ENCODE peak calls at places on chromosomes 4 and X, in eight cellular contexts. Z is fibroblast of mammary gland, T is cardiac fibroblast, K is lower leg skin, O is PC-3, B is BJ, G is colonic mucosa, N is heart right ventricle. X is an unnamed sample.

GRCh38 chr4:140877781-140878180 is 121.6 kb upstream of the TBC1D9 start:
- DNase-seq in Z (no peak), T (no peak), K (no peak), O (no peak), B (no peak), G (no peak), N (no peak), X (no peak)

GRCh38 chrX:119870626-119871131 is 854 bp downstream of the RNF113A start:
- DNase-seq in Z (no peak), T (peak), K (no peak), O (peak), B (no peak), G (peak), N (no peak), X (no peak)

GRCh38 chr4:119099227-119099910 is 36.3 kb upstream of the MYOZ2 start:
- DNase-seq in Z (peak), T (peak), K (no peak), O (peak), B (peak), G (no peak), N (no peak), X (no peak)

GRCh38 chr4:71974681-71975080 is 57.1 kb upstream of the NPFFR2 start:
- DNase-seq in Z (peak), T (peak), K (no peak), O (peak), B (no peak), G (no peak), N (no peak), X (no peak)

GRCh38 chr4:100034265-100034664 is 84.2 kb upstream of the H2AZ1 start:
- DNase-seq in Z (no peak), T (no peak), K (no peak), O (no peak), B (no peak), G (no peak), N (no peak), X (no peak)

GRCh38 chrX:67587946-67588624 is 44.3 kb downstream of the AR start:
- DNase-seq in Z (peak), T (no peak), K (peak), O (no peak), B (no peak), G (no peak), N (no peak), X (no peak)

GRCh38 chr4:21768349-21769310 is 179.9 kb downstream of the KCNIP4 start:
- DNase-seq in Z (peak), T (peak), K (no peak), O (peak), B (no peak), G (peak), N (no peak), X (peak)

GRCh38 chr4:100299019-100299418 is 108.8 kb upstream of the DDIT4L start:
- DNase-seq in Z (peak), T (peak), K (peak), O (peak), B (peak), G (no peak), N (no peak), X (no peak)

GRCh38 chrX:143634701-143635442 is 1.0 kb downstream of the SLITRK4 start:
- DNase-seq in Z (no peak), T (peak), K (no peak), O (peak), B (no peak), G (no peak), N (peak), X (no peak)

GRCh38 chrX:143633530-143634372 is 2.1 kb downstream of the SLITRK4 start:
- DNase-seq in Z (no peak), T (peak), K (no peak), O (peak), B (no peak), G (no peak), N (peak), X (no peak)

GRCh38 chrX:143634373-143634685 is 1.6 kb downstream of the SLITRK4 start:
- DNase-seq in Z (no peak), T (no peak), K (no peak), O (no peak), B (no peak), G (no peak), N (no peak), X (no peak)

GRCh38 chrX:143632625-143633387 is 3.1 kb downstream of the SLITRK4 start:
- DNase-seq in Z (peak), T (peak), K (no peak), O (peak), B (no peak), G (no peak), N (no peak), X (no peak)

GRCh38 chrX:143635915-143636314 is at the start of gene SLITRK4:
- DNase-seq in Z (no peak), T (peak), K (no peak), O (peak), B (no peak), G (no peak), N (no peak), X (no peak)
- H3K4me3 ChIP-seq in Z (no peak), T (peak), K (no peak), O (peak), B (no peak), G (peak), N (peak), X (no peak)

GRCh38 chr4:94648699-94649098 is 109.1 kb upstream of the BMPR1B start:
- DNase-seq in Z (no peak), T (no peak), K (no peak), O (no peak), B (no peak), G (no peak), N (no peak), X (no peak)
- TF ChIP-seq CTCF in Z (no peak), T (no peak), K (no peak), O (no peak), B (no peak), G (no peak), N (no peak), X (no peak)

DNA sequence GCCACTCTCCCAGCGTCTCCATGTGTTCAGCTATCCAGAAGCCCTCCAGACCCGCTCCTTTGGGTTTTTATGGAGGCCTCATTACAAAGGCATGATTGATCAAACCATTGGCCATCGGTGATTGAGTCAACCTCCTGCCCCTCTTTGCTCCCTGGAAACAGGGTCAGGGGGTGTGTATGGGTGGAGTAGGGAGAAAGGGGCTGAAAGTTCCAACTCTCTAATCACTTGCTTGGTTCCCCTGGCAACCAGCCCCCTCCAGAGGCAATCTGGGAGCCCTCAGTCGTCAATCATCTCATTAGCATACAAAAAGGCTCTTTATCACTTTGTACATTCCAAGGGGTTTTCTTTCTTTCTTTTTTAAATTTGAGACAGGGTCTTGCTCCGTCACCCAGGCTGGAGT is 2.3 kb downstream of the TRIM2 start:
- DNase-seq in Z (no peak), T (no peak), K (no peak), O (no peak), B (no peak), G (no peak), N (no peak), X (no peak)
- H3K4me3 ChIP-seq in Z (no peak), T (no peak), K (no peak), O (no peak), B (no peak), G (peak), N (no peak), X (no peak)

GRCh38 chrX:149494844-149495565 is 10.1 kb downstream of the IDS start:
- DNase-seq in Z (peak), T (no peak), K (no peak), O (peak), B (no peak), G (no peak), N (no peak), X (no peak)

GRCh38 chrX:149497054-149497453 is 8.1 kb downstream of the IDS start:
- DNase-seq in Z (no peak), T (no peak), K (no peak), O (no peak), B (no peak), G (no peak), N (no peak), X (no peak)

GRCh38 chrX:149495573-149496071 is 9.5 kb downstream of the IDS start:
- DNase-seq in Z (peak), T (peak), K (no peak), O (peak), B (peak), G (no peak), N (no peak), X (no peak)

GRCh38 chrX:149491812-149492211 is 13.3 kb downstream of the IDS start:
- DNase-seq in Z (no peak), T (no peak), K (no peak), O (no peak), B (no peak), G (peak), N (no peak), X (no peak)

DNA sequence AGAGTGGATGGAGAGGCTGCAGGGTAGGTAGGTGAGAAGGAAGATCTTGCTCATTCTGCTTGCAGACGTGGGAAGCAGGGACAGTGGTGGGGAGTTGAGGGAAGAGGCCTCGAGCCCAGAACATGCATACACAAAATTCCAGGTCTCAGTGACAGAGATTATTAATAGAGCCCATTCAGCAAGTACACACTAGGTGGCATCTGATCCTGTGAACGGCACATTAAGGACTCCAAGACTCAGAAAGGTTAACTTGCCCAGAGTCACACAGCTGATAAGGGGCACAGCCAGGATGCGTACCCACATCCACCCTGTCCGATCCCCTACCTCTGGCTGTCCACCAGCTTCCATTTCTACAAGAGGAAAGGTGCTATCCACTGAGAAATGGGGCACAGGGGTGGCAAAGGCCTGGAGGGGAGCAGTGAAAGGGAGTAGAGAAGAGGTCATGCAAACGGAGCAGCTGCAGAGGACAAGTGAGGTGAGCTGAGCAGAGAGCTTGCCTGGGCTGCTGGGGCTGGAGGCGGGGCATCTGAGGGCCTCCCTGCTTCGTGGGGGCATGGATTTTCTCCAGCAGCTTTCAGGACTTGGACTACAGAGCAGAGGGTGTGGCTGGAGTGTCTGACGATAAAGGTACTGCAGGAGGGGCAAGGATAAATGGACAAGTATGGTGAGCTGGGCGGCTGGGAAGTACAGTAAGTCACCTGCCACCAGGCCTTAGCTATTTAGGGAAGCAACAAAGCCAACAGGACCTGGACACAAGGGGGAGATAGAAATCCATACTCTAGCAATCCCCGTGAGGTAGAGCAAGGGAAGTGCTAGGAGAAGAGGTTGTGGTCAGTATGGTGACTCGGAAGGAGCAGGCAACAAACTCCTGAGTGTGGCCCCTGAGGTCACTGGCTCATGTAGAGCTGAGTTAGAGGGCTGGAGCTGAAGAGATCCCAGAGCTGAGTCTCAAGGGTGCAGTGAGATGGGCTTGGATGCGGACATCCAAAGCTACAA is 11.2 kb downstream of the IDS start:
- DNase-seq in Z (peak), T (no peak), K (no peak), O (peak), B (no peak), G (no peak), N (peak), X (no peak)
- TF ChIP-seq CTCF in Z (peak), T (no peak), K (no peak), O (peak), B (no peak), G (no peak), N (peak), X (peak)

GRCh38 chr4:10114607-10115006 is 2.0 kb downstream of the WDR1 start:
- DNase-seq in Z (no peak), T (no peak), K (no peak), O (no peak), B (no peak), G (peak), N (no peak), X (no peak)
- H3K4me3 ChIP-seq in Z (peak), T (peak), K (no peak), O (peak), B (peak), G (peak), N (peak), X (peak)

GRCh38 chr4:85243857-85244256 is 231.1 kb upstream of the ARHGAP24 start:
- DNase-seq in Z (peak), T (peak), K (no peak), O (peak), B (no peak), G (no peak), N (no peak), X (no peak)
- TF ChIP-seq CTCF in Z (peak), T (no peak), K (no peak), O (no peak), B (peak), G (no peak), N (peak), X (no peak)

DNA sequence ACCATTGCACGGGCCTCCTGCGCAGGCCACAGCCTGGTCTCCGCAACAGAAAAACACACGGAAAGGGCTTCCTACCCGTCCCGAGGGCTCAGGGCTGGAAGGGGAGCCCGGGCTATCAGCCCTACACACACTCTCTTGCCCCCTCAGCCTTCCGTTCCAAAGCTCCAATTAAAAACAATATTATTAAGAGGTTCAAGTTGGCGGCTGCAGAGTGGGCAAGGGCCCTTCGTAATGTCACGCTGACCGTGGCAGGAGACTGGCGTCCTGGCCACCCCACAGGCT is 220.5 kb upstream of the PSAPL1 start:
- DNase-seq in Z (no peak), T (no peak), K (no peak), O (no peak), B (no peak), G (no peak), N (no peak), X (no peak)
- H3K4me3 ChIP-seq in Z (no peak), T (no peak), K (no peak), O (no peak), B (no peak), G (no peak), N (no peak), X (no peak)

GRCh38 chrX:106481341-106481740 is 130.4 kb upstream of the RADX start:
- DNase-seq in Z (peak), T (peak), K (peak), O (peak), B (no peak), G (peak), N (no peak), X (peak)
- TF ChIP-seq CTCF in Z (peak), T (peak), K (no peak), O (peak), B (peak), G (peak), N (peak), X (peak)

GRCh38 chrX:78105944-78106650 is 2.0 kb downstream of the PGK1 start:
- DNase-seq in Z (no peak), T (no peak), K (no peak), O (no peak), B (no peak), G (peak), N (no peak), X (no peak)

GRCh38 chrX:78109458-78109857 is 5.4 kb downstream of the PGK1 start:
- DNase-seq in Z (no peak), T (no peak), K (no peak), O (no peak), B (no peak), G (no peak), N (no peak), X (no peak)

GRCh38 chrX:78103656-78104446 is at the start of gene PGK1:
- DNase-seq in Z (peak), T (peak), K (peak), O (peak), B (peak), G (peak), N (peak), X (peak)

GRCh38 chrX:78104447-78105176 is 564 bp downstream of the PGK1 start:
- DNase-seq in Z (peak), T (peak), K (peak), O (peak), B (peak), G (peak), N (peak), X (peak)

DNA sequence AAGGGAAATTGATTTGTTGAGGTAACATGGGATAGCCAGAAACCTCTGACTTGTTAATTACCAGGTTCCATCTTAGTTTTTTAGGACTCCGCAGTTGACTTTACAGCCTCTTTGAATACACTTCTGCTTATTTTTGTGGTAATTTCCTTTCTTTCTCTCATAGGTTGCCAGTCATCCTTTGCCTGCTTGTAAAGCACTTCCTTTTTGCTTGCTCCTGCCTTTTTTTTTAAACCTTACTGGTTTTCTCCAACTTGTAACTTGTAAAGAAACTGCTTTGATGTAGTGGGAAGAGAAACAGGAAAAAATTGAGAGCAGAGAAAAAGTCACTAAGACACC is 2.6 kb downstream of the PGK1 start:
- DNase-seq in Z (no peak), T (no peak), K (no peak), O (no peak), B (no peak), G (no peak), N (no peak), X (no peak)
- H3K4me3 ChIP-seq in Z (no peak), T (peak), K (no peak), O (peak), B (peak), G (peak), N (peak), X (peak)

DNA sequence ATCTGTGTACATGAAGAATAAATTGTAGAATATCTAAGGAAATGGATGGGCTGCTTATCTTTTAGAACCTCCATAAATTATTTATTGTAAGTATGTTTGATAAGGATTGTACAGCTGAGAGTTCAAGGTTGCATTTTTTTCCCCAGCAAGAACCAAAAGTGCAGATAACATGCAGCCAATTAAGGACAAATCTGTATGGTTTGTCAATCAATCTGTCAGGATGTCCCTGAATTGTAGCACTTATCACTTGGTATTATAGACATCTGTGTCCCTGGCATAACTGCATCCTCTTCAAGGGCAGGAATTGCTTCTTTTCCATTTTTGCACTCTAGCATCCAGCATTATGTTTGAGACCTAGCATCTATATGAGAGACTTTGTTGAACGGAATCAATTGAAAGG is 95.4 kb upstream of the IGFBP7 start:
- DNase-seq in Z (no peak), T (no peak), K (no peak), O (no peak), B (no peak), G (no peak), N (no peak), X (no peak)
- TF ChIP-seq CTCF in Z (no peak), T (no peak), K (no peak), O (no peak), B (no peak), G (no peak), N (no peak), X (no peak)